ENCODE peak calls at places on chromosomes 13 and 19, in ten cellular contexts. L is suprapubic skin, B is GM12892, J is K562, P is stomach, N is breast epithelium, W is transverse colon, I is sigmoid colon, Z is H1, K is HCT116. D is an unnamed sample.

GRCh38 chr19:32294871-32295438 is 50.5 kb upstream of the ZNF507 start:
- DNase-seq in L (no peak), B (no peak), J (no peak), P (no peak), N (no peak), W (no peak), I (no peak), Z (no peak), K (no peak), D (no peak)

GRCh38 chr13:43776680-43777079 is 10.1 kb downstream of the ENOX1 start:
- DNase-seq in L (no peak), B (no peak), J (no peak), P (no peak), N (no peak), W (no peak), I (no peak), Z (no peak), K (no peak), D (no peak)

GRCh38 chr13:78826312-78826711 is 167.4 kb upstream of the OBI1 start:
- DNase-seq in L (no peak), B (no peak), J (no peak), P (no peak), N (no peak), W (no peak), I (no peak), Z (no peak), K (no peak), D (no peak)

GRCh38 chr19:7673995-7674667 is 2.8 kb upstream of the MCEMP1 start:
- DNase-seq in L (peak), B (no peak), J (peak), P (peak), N (no peak), W (peak), I (peak), Z (peak), K (peak), D (peak)

GRCh38 chr19:17871032-17871877 is 490 bp upstream of the SLC5A5 start:
- DNase-seq in L (no peak), B (no peak), J (no peak), P (no peak), N (no peak), W (no peak), I (no peak), Z (no peak), K (no peak), D (no peak)

GRCh38 chr19:46913852-46914430 is 53.1 kb downstream of the ARHGAP35 start:
- DNase-seq in L (no peak), B (no peak), J (peak), P (no peak), N (no peak), W (no peak), I (no peak), Z (no peak), K (no peak), D (no peak)

GRCh38 chr19:54548806-54549205 is 24.8 kb upstream of the LILRA2 start:
- DNase-seq in L (no peak), B (no peak), J (no peak), P (no peak), N (no peak), W (no peak), I (no peak), Z (no peak), K (no peak), D (no peak)

GRCh38 chr19:30065680-30066606 is 123.9 kb downstream of the URI1 start:
- DNase-seq in L (no peak), B (no peak), J (no peak), P (peak), N (no peak), W (peak), I (no peak), Z (no peak), K (no peak), D (peak)

GRCh38 chr19:33808399-33808798 is 11.7 kb downstream of the KCTD15 start:
- DNase-seq in L (no peak), B (no peak), J (no peak), P (no peak), N (no peak), W (no peak), I (no peak), Z (no peak), K (no peak), D (no peak)

GRCh38 chr19:6654347-6655310 is 15.3 kb downstream of the TNFSF14 start:
- DNase-seq in L (no peak), B (no peak), J (peak), P (no peak), N (no peak), W (peak), I (no peak), Z (no peak), K (no peak), D (peak)

GRCh38 chr13:26074706-26075105 is 22.9 kb upstream of the SHISA2 start:
- DNase-seq in L (no peak), B (no peak), J (no peak), P (no peak), N (no peak), W (no peak), I (no peak), Z (no peak), K (no peak), D (no peak)

GRCh38 chr13:74741732-74742131 is 607.5 kb upstream of the KLF12 start:
- DNase-seq in L (no peak), B (no peak), J (no peak), P (no peak), N (no peak), W (no peak), I (no peak), Z (no peak), K (no peak), D (no peak)

GRCh38 chr13:24890256-24890655 is 126.3 kb downstream of the RNF17 start:
- DNase-seq in L (no peak), B (no peak), J (no peak), P (no peak), N (no peak), W (no peak), I (no peak), Z (no peak), K (no peak), D (no peak)

GRCh38 chr13:68927387-68928026 is 1180.1 kb upstream of the ATXN8OS start:
- DNase-seq in L (no peak), B (no peak), J (peak), P (no peak), N (no peak), W (peak), I (no peak), Z (no peak), K (peak), D (no peak)

GRCh38 chr19:20060282-20060681 is 17.5 kb upstream of the ZNF90 start:
- DNase-seq in L (no peak), B (no peak), J (no peak), P (no peak), N (no peak), W (no peak), I (no peak), Z (no peak), K (no peak), D (no peak)

GRCh38 chr13:44930907-44931676 is 58.2 kb downstream of the NUFIP1 start:
- DNase-seq in L (no peak), B (no peak), J (no peak), P (no peak), N (no peak), W (no peak), I (no peak), Z (no peak), K (no peak), D (no peak)

GRCh38 chr13:34772881-34773280 is 169.2 kb upstream of the NBEA start:
- DNase-seq in L (no peak), B (no peak), J (no peak), P (no peak), N (no peak), W (no peak), I (no peak), Z (no peak), K (no peak), D (no peak)

GRCh38 chr19:15115080-15115479 is 7.9 kb downstream of the SYDE1 start:
- DNase-seq in L (no peak), B (no peak), J (no peak), P (peak), N (no peak), W (peak), I (peak), Z (no peak), K (no peak), D (no peak)

GRCh38 chr13:87975035-87975434 is 303.9 kb downstream of the SLITRK5 start:
- DNase-seq in L (no peak), B (no peak), J (no peak), P (no peak), N (no peak), W (no peak), I (no peak), Z (no peak), K (no peak), D (no peak)

GRCh38 chr19:32819415-32820400 is 49.9 kb downstream of the SLC7A9 start:
- DNase-seq in L (no peak), B (no peak), J (no peak), P (no peak), N (no peak), W (no peak), I (peak), Z (no peak), K (no peak), D (no peak)

GRCh38 chr19:5457709-5458108 is 2.5 kb downstream of the ZNRF4 start:
- DNase-seq in L (no peak), B (no peak), J (no peak), P (no peak), N (no peak), W (no peak), I (no peak), Z (no peak), K (no peak), D (no peak)

DNA sequence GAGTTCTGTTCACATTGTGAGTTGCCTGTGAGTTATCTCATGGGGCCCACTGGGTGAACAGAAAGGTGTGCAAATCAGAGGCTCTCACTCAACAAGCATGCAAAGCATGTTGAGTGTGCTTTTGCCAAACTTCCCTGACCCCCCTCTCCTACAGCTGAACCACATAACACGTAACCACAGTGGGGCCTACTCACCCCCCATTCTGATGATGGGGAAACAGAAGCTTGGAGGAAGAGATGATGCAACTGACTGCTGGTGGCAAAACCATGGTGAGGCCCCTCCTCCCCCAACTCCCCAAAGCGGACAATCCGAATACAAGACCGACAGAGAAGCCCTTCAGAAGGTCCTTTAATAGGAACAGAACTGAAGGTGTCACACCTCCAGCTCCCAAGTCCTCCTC is 4.0 kb downstream of the ZNF784 start:
- DNase-seq in L (no peak), B (no peak), J (no peak), P (no peak), N (no peak), W (no peak), I (no peak), Z (no peak), K (no peak), D (no peak)
- TF ChIP-seq POLR2A in L (no peak), B (no peak), J (no peak), P (no peak), N (no peak), W (no peak), I (no peak), Z (no peak), K (no peak), D (no peak)

DNA sequence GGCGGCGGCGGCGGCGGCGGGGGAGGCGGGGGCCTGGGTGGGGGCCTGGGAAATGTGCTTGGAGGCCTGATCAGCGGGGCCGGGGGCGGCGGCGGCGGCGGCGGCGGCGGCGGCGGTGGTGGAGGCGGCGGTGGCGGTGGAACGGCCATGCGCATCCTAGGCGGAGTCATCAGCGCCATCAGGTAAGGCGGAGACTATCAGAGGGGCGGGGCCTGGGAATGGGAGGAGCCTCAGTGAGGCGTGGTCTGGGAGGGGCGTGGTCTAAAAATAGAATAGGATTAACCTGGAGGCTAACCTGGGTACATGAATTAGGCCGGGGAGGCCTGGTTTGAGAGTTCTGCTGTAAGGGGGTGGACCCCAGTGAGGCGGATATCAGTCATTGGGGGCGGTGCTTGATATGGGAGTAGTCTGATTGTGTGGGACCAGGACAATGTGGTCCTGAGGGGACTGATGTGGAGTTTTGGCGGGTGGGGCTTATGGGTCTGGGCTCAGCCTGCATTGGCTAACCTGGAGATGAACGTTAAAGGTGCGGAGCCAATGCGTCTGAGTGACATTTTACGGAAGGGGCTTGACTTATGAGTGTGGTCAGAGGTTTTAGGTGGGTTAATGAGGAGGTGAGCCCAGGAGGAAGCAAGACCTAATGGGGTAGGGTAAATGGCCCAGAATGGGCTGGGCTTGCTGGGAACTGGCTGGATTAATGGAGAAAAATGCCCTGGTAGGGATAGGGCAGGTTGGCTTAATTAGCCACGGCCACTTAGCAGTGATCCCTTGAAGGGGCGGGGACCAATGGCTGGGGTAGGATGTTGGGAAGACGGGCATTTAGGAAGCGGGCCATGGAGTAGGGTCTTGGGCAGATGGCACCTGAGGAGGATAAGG is 1.4 kb downstream of the CAPNS1 start:
- DNase-seq in L (peak), B (peak), J (peak), P (peak), N (peak), W (peak), I (peak), Z (peak), K (peak), D (peak)
- TF ChIP-seq POLR2AphosphoS5 in L (no peak), B (no peak), J (no peak), P (peak), N (no peak), W (peak), I (peak), Z (no peak), K (peak), D (peak)

DNA sequence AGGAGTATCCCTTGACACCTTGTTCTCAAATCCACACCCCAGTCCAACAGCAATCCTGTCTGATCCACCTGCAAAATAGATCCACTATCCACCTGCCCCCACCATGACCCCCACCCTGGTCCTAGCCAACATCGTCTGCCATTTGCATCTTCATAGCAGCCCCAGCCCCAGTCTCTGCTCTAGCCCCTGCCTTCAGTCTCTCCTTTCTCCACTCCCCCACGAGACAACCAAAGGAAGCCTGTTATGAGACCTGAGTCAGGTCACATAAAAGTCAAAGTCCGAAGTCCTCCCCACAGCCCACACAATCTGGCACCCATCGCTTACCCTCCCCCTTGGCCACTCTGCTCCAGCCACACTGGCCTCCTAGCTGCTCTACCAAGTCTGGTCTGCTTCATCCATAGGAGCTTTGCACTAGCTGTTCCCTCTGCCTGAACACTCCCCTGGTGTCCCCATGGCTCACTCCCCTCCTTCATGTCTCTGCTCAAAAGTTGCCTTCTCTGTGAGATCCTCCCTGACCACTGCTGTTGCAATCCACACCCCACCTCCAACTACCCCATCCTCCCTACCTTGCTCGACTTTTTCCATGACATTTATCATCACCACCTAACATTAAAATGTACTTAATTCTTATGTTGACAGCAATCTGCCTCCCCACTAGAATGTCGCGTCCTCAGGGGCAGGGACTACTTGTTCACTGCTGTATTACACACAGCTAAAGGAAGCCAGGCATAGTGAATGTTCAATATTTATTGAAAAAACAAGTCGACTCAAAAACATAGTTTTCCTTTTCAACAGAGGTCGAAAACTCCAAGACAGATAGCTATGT is 1.2 kb upstream of the PLEKHG2 start:
- DNase-seq in L (peak), B (no peak), J (peak), P (peak), N (no peak), W (peak), I (peak), Z (peak), K (no peak), D (peak)
- TF ChIP-seq POLR2A in L (peak), B (peak), J (peak), P (no peak), N (peak), W (peak), I (peak), Z (peak), K (no peak), D (peak)

DNA sequence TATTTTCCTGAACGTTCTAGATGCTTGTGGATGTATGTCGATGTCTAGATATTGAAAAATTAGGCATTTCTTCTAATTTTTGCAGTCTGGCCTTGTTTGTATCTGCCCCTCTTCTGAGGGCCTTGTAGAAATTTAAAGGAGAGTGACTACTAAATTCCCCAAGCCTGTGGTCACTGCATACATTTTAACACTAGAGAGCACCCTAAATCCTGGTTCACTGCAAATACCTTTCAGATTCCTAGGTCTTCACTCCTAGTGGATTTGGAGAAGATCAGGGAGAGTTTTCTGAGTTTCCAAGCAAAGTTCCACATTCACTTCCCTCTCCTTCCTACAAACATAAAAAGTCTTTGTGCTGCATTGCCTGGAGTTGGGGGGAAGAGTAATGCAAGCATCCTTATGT is 1272.5 kb downstream of the OLFM4 start:
- DNase-seq in L (no peak), B (no peak), J (no peak), P (no peak), N (no peak), W (no peak), I (no peak), Z (no peak), K (no peak), D (no peak)
- TF ChIP-seq POLR2AphosphoS5 in L (no peak), B (no peak), J (no peak), P (no peak), N (no peak), W (no peak), I (no peak), Z (no peak), K (no peak), D (no peak)

DNA sequence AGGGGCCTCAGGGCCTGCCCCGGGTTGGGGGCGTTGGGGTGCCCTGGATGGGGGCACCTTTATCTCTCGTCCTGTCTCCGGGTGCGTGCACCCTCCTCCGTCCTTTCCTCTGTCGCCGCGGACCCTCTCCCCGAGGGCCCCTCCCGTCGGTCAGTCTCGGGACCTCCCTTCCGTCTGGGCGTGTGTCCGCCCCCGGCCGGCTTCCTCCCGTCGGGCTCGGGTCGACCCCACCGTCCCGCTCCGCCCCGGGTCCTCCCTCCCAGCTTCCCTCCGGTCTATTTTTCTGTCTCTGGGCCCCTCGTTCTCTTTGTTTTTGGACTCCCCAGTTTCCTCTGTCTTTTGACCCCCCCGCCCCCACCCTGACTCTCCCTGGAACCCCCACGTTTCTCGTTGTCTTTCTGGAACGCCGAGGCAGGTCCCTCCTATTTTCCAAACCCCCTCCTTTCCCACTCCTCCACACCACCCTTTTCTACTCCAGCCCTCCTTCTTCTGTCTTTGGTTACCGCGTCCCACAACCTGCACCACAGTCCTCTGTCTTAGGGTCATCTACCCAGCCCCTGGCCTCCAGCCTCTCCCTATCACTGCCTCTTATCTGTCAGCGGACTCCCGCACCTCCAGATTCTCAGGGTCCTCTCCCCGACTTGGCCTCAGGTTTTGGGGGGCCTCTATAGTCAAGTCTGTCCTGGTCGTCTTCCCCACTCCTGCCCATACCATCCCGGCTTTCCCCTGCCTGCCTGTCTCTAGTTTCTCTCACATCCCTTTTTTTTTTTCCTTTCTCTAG is 757 bp downstream of the EGLN2 start:
- DNase-seq in L (peak), B (no peak), J (peak), P (peak), N (no peak), W (no peak), I (peak), Z (peak), K (no peak), D (peak)
- TF ChIP-seq POLR2A in L (no peak), B (peak), J (peak), P (no peak), N (no peak), W (no peak), I (no peak), Z (no peak), K (no peak), D (no peak)

D was measured in spleen.